ENCODE peak calls at places on chromosome 20, in seven cellular contexts. E, P, U, Z, Q, A and R are unnamed samples.

GRCh38 chr20:63431944-63432343 is 40.5 kb downstream of the KCNQ2 start:
- DNase-seq in Z (no peak), U (no peak), E (no peak), Q (no peak), P (no peak), A (no peak), R (no peak)

GRCh38 chr20:31913431-31914157 is 38.3 kb downstream of the PDRG1 start:
- DNase-seq in Q (no peak), U (no peak), A (no peak), E (no peak), Z (no peak), P (no peak), R (no peak)

GRCh38 chr20:57678340-57678739 is 31.5 kb downstream of the PMEPA1 start:
- DNase-seq in Q (peak), A (peak), P (no peak), E (no peak), U (no peak), Z (no peak), R (no peak)

GRCh38 chr20:45346851-45347250 is 1.4 kb downstream of the SDC4 start:
- DNase-seq in A (no peak), P (peak), Z (no peak), U (no peak), Q (no peak), E (no peak), R (no peak)

GRCh38 chr20:19889011-19889953 is 127.9 kb upstream of the NAA20 start:
- DNase-seq in P (peak), U (peak), Q (no peak), Z (peak), A (peak), E (peak), R (no peak)

GRCh38 chr20:58127731-58128130 is 100.7 kb downstream of the ANKRD60 start:
- DNase-seq in P (peak), Q (no peak), E (peak), U (no peak), Z (no peak), A (no peak), R (no peak)

GRCh38 chr20:11646359-11646758 is 271.3 kb upstream of the BTBD3 start:
- DNase-seq in U (no peak), Z (no peak), A (no peak), P (no peak), E (no peak), Q (no peak), R (no peak)

GRCh38 chr20:46312075-46312944 is 4.0 kb upstream of the CDH22 start:
- DNase-seq in U (peak), P (no peak), Z (no peak), E (no peak), A (no peak), Q (no peak), R (no peak)

GRCh38 chr20:36040571-36040970 is 72.2 kb downstream of the CNBD2 start:
- DNase-seq in Q (no peak), P (no peak), U (no peak), Z (no peak), A (no peak), E (no peak), R (no peak)

GRCh38 chr20:33671573-33672288 is 2.5 kb downstream of the NECAB3 start:
- DNase-seq in Z (no peak), E (no peak), A (no peak), P (no peak), U (no peak), Q (peak), R (no peak)

GRCh38 chr20:45340951-45341350 is 7.3 kb downstream of the SDC4 start:
- DNase-seq in U (peak), P (peak), E (no peak), Z (no peak), A (no peak), Q (no peak), R (no peak)

GRCh38 chr20:2753456-2754040 is 46.9 kb downstream of the CPXM1 start:
- DNase-seq in P (no peak), E (no peak), Z (no peak), A (no peak), Q (no peak), U (no peak), R (no peak)

GRCh38 chr20:33662172-33662571 is at the start of gene C20orf144:
- DNase-seq in E (no peak), P (no peak), A (no peak), Q (no peak), Z (no peak), U (no peak), R (no peak)

GRCh38 chr20:38589967-38590681 is 9.1 kb downstream of the ADIG start:
- DNase-seq in Q (no peak), A (no peak), E (no peak), Z (no peak), U (no peak), P (no peak), R (no peak)

GRCh38 chr20:18263723-18264122 is 24.6 kb upstream of the ZNF133 start:
- DNase-seq in Q (no peak), P (peak), A (no peak), U (peak), E (peak), Z (no peak), R (no peak)

GRCh38 chr20:53869466-53870258 is 200.7 kb downstream of the BCAS1 start:
- DNase-seq in E (peak), P (peak), Z (peak), Q (peak), A (peak), U (peak), R (peak)

GRCh38 chr20:10555865-10556308 is 117.9 kb downstream of the JAG1 start:
- DNase-seq in E (peak), U (no peak), Z (no peak), Q (no peak), A (no peak), P (peak), R (no peak)

GRCh38 chr20:49936153-49937022 is at the start of gene RNF114:
- DNase-seq in E (peak), P (peak), U (peak), A (peak), Z (peak), Q (peak), R (peak)

GRCh38 chr20:54456972-54457371 is 18.4 kb upstream of the DOK5 start:
- DNase-seq in E (no peak), U (no peak), P (no peak), Q (no peak), Z (no peak), A (no peak), R (no peak)

GRCh38 chr20:17541596-17541995 is 10.4 kb upstream of the BFSP1 start:
- DNase-seq in E (no peak), P (no peak), Q (no peak), U (no peak), A (no peak), Z (no peak), R (no peak)

GRCh38 chr20:33394718-33395117 is 6.6 kb downstream of the CDK5RAP1 start:
- DNase-seq in A (no peak), Z (peak), P (no peak), Q (no peak), E (no peak), U (no peak), R (no peak)